ENCODE peak calls at places on chromosomes 7 and 10, in five cellular contexts. W, V, E, H and M are unnamed samples. For H3K27me3, the result is how much of the 10 kb centered on the place peaks cover.

GRCh38 chr10:110706690-110707098 is 62.6 kb downstream of the RBM20 start:
- DNase-seq in V (peak), H (no peak), E (no peak), W (no peak), M (no peak)

GRCh38 chr10:12337407-12337806 is 11.9 kb upstream of the CAMK1D start:
- DNase-seq in E (no peak), H (no peak), V (peak), W (no peak), M (no peak)

GRCh38 chr7:16061011-16061410 is 360.3 kb downstream of the CRPPA start:
- DNase-seq in E (no peak), V (no peak), W (no peak), H (no peak), M (no peak)

GRCh38 chr7:127888411-127888810 is 142.8 kb downstream of the LRRC4 start:
- DNase-seq in H (no peak), W (no peak), V (no peak), E (no peak), M (no peak)

GRCh38 chr7:142298009-142298408 is 40.2 kb upstream of the PRSS58 start:
- DNase-seq in H (no peak), V (no peak), W (peak), E (no peak), M (peak)

GRCh38 chr10:49410365-49411074 is 14.6 kb upstream of the DRGX start:
- DNase-seq in V (no peak), H (no peak), E (peak), W (no peak), M (no peak)

GRCh38 chr10:118804262-118804773 is 49.5 kb upstream of the CACUL1 start:
- DNase-seq in W (no peak), H (no peak), V (no peak), E (no peak), M (no peak)

GRCh38 chr7:82164813-82165212 is 278.8 kb downstream of the CACNA2D1 start:
- DNase-seq in W (no peak), E (no peak), V (peak), H (peak), M (peak)

GRCh38 chr7:82410461-82410860 is 33.1 kb downstream of the CACNA2D1 start:
- DNase-seq in W (peak), E (no peak), H (no peak), V (no peak), M (no peak)

DNA sequence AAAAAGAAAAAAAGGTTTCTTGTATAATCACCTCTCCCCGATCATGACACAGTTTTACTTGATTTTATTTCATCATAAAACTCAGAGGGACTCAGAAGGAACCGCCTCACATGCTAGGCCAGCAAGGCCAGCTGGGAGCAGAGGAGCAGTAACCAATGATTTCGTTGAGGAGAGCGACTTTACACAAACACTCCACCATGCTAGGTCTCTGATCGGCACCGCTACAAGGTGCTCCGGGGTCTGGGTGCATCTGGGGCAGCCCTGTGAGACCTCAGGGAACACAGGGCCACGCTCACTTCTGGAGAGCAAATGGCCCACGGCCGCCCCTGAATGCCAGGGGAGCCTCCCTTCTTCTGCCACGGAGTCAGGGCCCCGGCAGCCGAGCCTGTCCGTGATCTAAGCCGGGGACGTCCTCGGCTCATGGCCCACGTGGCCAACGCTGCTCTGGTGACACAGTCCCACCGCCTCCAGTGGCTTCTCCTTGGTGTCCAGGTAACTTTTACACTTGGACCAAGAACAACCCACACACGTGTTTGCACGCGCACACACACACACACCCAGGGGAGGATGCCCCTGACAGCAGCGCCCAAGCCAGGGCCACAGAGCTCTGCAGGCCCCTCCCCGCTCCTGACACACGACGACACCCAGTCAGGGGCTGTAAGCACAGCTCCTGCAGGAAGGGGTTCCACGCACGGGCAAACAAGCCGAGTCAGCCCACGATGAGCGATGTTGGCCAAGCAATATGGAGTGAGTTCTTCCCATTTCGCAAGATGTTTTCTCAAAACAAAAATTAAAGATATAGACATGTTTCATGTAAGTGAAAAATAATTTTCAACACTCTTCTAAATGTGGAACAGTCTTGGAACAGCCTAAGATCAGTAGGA is 332.3 kb downstream of the DNAJB6 start:
- DNase-seq in H (no peak), V (no peak), W (no peak), E (no peak), M (no peak)
- H3K4me3 ChIP-seq in H (no peak), V (no peak), W (no peak), E (no peak), M (no peak)

GRCh38 chr10:27241640-27242472 is 1.3 kb upstream of the ACBD5 start:
- DNase-seq in V (peak), E (peak), W (peak), H (peak), M (peak)
- TF ChIP-seq CTCF in V (peak), E (peak), W (peak), H (peak), M (peak)

GRCh38 chr7:128922496-128923410 is 12.2 kb upstream of the KCP start:
- DNase-seq in H (no peak), V (no peak), W (no peak), E (no peak), M (no peak)

GRCh38 chr7:128921866-128922440 is 11.4 kb upstream of the KCP start:
- DNase-seq in W (no peak), H (no peak), V (no peak), E (no peak), M (no peak)

GRCh38 chr7:128920913-128921582 is 10.5 kb upstream of the KCP start:
- DNase-seq in W (no peak), E (no peak), H (no peak), V (no peak), M (no peak)

GRCh38 chr7:128924706-128925588 is 12.8 kb upstream of the IRF5 start:
- DNase-seq in E (no peak), V (no peak), H (no peak), W (no peak), M (no peak)

DNA sequence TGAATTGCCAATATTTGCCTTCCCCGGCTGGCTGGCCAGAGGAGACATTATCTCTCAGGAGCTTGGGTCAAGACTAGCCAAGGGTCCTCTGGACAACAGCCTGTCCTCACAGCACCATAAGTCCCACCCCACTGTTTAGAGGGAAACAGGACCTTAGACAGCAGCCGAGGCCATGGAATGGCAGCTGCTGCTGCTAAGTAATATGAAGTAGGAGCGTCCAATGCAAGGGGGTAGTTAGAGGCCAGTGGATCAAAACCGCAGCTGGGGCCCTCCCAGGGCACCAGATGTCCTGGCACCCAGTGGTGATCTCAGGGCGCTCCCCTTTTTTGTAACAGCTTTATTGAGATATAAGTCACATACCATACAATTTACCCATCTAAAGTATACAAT is 12.9 kb upstream of the KCP start:
- DNase-seq in W (no peak), V (no peak), E (no peak), H (no peak), M (no peak)
- H3K27me3 ChIP-seq in W (under half), V (under half), E (under half), H (under half), M (under half)

GRCh38 chr7:3195160-3195559 is 105.9 kb upstream of the SDK1 start:
- DNase-seq in V (no peak), W (no peak), H (no peak), E (no peak), M (no peak)
- H3K4me3 ChIP-seq in V (no peak), W (no peak), H (no peak), E (no peak), M (no peak)

GRCh38 chr7:31126976-31127375 is 74.9 kb downstream of the ADCYAP1R1 start:
- DNase-seq in V (peak), H (no peak), W (no peak), E (no peak), M (peak)
- TF ChIP-seq CTCF in V (peak), H (no peak), W (no peak), E (no peak), M (no peak)

DNA sequence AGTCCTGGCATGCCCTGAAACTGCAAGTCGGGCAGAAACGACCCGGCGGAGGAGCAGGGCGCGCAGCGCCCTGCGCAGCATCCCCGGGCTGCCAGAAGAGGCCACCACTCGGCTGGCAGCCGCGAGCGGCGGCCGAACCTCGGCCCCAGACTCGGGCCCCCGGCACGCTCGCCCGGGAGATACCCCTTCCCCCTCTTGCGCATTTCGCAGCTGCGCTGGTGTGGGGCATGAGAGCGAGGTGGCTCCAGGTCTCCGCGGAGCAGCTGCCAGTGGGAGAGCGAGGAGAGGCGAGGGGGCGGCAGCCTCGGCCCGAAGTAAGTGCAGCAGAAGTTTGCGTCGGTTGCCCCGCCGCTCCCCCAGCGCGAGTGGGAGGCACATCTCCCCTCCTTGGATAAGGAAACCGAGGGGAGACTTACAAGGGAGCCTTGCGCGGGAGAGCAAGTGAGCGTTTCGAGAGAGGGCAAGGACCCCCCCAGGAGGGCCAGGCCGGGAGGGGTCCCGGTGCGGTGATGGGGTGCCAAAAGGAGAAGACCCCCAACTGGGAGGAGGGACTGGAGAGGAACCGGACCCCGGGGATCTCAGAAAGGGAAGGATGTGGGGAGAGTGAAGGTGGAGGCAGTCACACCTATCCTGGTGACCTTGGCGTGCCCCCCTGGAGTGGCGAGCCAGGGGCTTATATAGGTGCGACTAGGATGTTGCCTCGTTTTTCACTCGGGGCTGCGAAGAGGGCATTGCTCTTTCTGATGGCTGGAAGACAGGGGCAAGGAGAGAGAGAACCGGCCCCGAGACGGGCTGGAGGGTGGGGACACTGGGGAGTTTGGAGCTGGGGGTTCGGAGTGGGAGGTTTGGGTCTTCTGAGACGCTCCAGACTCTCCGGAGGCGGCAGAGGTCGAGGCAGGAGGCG is 256.3 kb downstream of the OTUD1 start:
- DNase-seq in E (no peak), H (no peak), W (peak), V (no peak), M (no peak)
- H3K27me3 ChIP-seq in E (under half), H (under half), W (under half), V (half or more), M (under half)

GRCh38 chr7:22655781-22656180 is 71.2 kb upstream of the IL6 start:
- DNase-seq in H (no peak), E (no peak), V (no peak), W (no peak), M (no peak)

GRCh38 chr7:22657479-22657878 is 69.5 kb upstream of the IL6 start:
- DNase-seq in H (no peak), E (no peak), W (no peak), V (no peak), M (no peak)

GRCh38 chr7:22651534-22652243 is 75.3 kb upstream of the IL6 start:
- DNase-seq in H (no peak), E (no peak), V (peak), W (no peak), M (peak)

GRCh38 chr7:22653981-22654380 is 73.0 kb upstream of the IL6 start:
- DNase-seq in H (no peak), W (no peak), V (peak), E (no peak), M (no peak)

GRCh38 chr7:22654836-22655235 is 72.2 kb upstream of the IL6 start:
- DNase-seq in H (no peak), V (no peak), E (no peak), W (no peak), M (no peak)
- H3K4me3 ChIP-seq in H (no peak), V (no peak), E (no peak), W (no peak), M (no peak)

DNA sequence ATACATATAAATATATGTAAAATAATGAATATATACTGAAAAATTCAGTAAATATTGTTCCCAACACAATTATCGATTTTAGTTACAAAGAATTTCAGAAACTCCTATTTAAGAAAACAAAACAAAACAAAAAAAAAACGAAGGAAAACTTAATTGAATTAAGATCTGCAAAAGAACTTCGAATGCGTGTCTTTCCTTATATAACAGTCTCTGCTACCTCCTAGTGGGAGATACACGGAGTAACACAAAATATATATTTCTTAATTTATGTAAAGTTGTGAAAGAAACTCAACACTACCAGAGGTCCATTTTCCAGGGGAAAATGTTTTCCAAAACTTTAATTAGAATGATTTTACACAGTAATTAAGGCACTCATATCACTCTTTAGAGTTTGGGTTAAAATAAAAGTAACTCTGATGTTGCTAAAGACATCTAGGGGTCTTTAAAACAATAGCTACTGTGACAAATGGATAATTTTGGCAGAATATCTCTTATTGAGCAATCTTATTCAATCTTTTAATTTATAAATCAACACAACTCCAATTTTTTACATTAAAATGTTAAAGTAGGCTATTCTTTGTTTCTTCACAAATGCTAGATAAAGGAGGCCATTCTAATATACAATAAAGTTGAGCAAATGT is 41.6 kb downstream of the NEBL start:
- DNase-seq in W (peak), E (no peak), H (no peak), V (peak), M (peak)
- TF ChIP-seq CTCF in W (peak), E (peak), H (peak), V (peak), M (peak)

DNA sequence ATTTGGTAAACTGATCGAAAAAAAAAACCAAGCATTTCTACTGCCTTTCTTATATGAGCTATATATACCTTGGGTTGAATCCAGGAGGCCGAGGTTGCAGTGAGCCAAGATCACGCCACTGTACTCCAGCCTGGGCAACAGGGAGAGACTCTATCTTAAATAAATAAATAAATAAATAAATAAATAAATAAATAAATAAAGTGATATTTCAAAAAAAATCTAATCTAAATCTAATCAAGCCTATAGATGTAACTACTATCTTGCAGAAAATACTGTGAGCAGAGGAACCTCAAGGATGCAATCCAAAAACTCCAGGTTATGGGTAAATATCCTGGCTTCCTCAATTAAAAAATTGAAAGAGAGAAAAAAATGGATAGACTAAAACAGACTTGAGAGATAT is 71.2 kb upstream of the SLF2 start:
- DNase-seq in E (no peak), W (no peak), H (no peak), V (no peak), M (no peak)
- H3K27me3 ChIP-seq in E (under half), W (under half), H (under half), V (half or more), M (under half)